ENCODE peak calls at places on chromosomes 13 and 19, in nine cellular contexts. U, Q, E, I, K, R, N, D and A are unnamed samples.

GRCh38 chr19:34120846-34121639 is 51.3 kb upstream of the LSM14A start:
- DNase-seq in N (peak; percentile 77), R (no peak), K (no peak), Q (no peak), E (peak; percentile 71), D (peak; percentile 56), I (peak; percentile 30), U (peak; percentile 65), A (peak; percentile 63)

GRCh38 chr19:39363909-39364457 is 21.8 kb downstream of the SAMD4B start:
- DNase-seq in E (peak; percentile 36), Q (no peak), I (no peak), D (no peak), N (no peak), K (peak; percentile 77), U (no peak), R (no peak), A (no peak)

GRCh38 chr19:43527860-43528622 is 1.0 kb upstream of the ETHE1 start:
- DNase-seq in K (peak; percentile 71), Q (no peak), R (no peak), U (no peak), E (peak; percentile 34), N (no peak), I (peak; percentile 6), D (no peak), A (peak; percentile 24)

GRCh38 chr13:65057986-65058385 is 2172.2 kb downstream of the PCDH9 start:
- DNase-seq in E (no peak), R (no peak), I (no peak), K (no peak), U (no peak), N (no peak), Q (no peak), D (no peak), A (no peak)

GRCh38 chr19:29680447-29680846 is 15.2 kb downstream of the PLEKHF1 start:
- DNase-seq in I (no peak), N (no peak), D (no peak), K (peak; percentile 85), U (no peak), E (no peak), R (no peak), Q (peak; percentile 92), A (peak; percentile 85)

GRCh38 chr19:10316229-10317044 is 622 bp upstream of the FDX2 start:
- DNase-seq in Q (no peak), U (no peak), N (no peak), K (no peak), E (no peak), D (no peak), R (no peak), I (no peak), A (no peak)

GRCh38 chr19:35986664-35987570 is 8.1 kb upstream of the SDHAF1 start:
- DNase-seq in E (no peak), K (peak; percentile 62), R (no peak), D (peak; percentile 71), I (no peak), U (no peak), N (peak; percentile 59), Q (no peak), A (peak; percentile 58)

GRCh38 chr13:21009036-21009435 is 52.4 kb downstream of the LATS2 start:
- DNase-seq in K (no peak), E (no peak), Q (no peak), U (no peak), N (no peak), I (no peak), R (no peak), D (no peak), A (no peak)

GRCh38 chr13:23470706-23471610 is 37.5 kb upstream of the SACS start:
- DNase-seq in E (no peak), K (no peak), R (no peak), Q (no peak), U (no peak), I (no peak), N (no peak), D (no peak), A (no peak)

GRCh38 chr19:37306383-37306963 is 64.4 kb upstream of the ZNF527 start:
- DNase-seq in D (no peak), N (no peak), E (no peak), U (no peak), Q (peak; percentile 73), R (no peak), K (peak; percentile 51), I (no peak), A (no peak)

GRCh38 chr13:51583875-51584730 is at the start of gene WDFY2:
- DNase-seq in R (peak; percentile 100), D (peak; percentile 99), E (peak; percentile 100), I (peak; percentile 99), K (peak; percentile 100), U (peak; percentile 100), N (peak; percentile 99), Q (peak; percentile 100), A (peak; percentile 100)

GRCh38 chr13:30454991-30455390 is 10.7 kb downstream of the HMGB1 start:
- DNase-seq in N (no peak), R (no peak), E (no peak), I (no peak), Q (no peak), K (no peak), D (no peak), U (no peak), A (no peak)

GRCh38 chr13:35617420-35617819 is 140.9 kb upstream of the MAB21L1 start:
- DNase-seq in N (no peak), E (no peak), U (no peak), Q (no peak), D (no peak), I (no peak), K (no peak), R (no peak), A (no peak)

GRCh38 chr13:50200988-50201387 is 185.7 kb downstream of the KCNRG start:
- DNase-seq in E (peak; percentile 11), I (no peak), D (no peak), K (no peak), N (no peak), Q (no peak), U (peak; percentile 63), R (no peak), A (no peak)

GRCh38 chr19:16527971-16528521 is 14.2 kb downstream of the CHERP start:
- DNase-seq in E (peak; percentile 32), Q (no peak), R (no peak), K (no peak), N (peak; percentile 31), U (peak; percentile 17), I (no peak), D (peak; percentile 63), A (peak; percentile 54)

GRCh38 chr19:21482863-21483276 is 22.5 kb upstream of the ZNF429 start:
- DNase-seq in K (peak; percentile 77), Q (peak; percentile 91), R (no peak), I (peak; percentile 90), D (peak; percentile 68), U (peak; percentile 13), E (peak; percentile 44), N (peak; percentile 12), A (peak; percentile 72)

GRCh38 chr19:34837262-34837661 is 64.2 kb upstream of the ZNF599 start:
- DNase-seq in E (no peak), I (no peak), N (no peak), U (peak; percentile 82), K (no peak), R (no peak), D (no peak), Q (no peak), A (no peak)

GRCh38 chr19:46112527-46112926 is 12.0 kb downstream of the IGFL3 start:
- DNase-seq in D (no peak), U (no peak), R (no peak), N (no peak), E (no peak), Q (no peak), I (no peak), K (no peak), A (no peak)

GRCh38 chr19:46113726-46114125 is 10.8 kb downstream of the IGFL3 start:
- DNase-seq in Q (no peak), K (no peak), E (no peak), I (no peak), D (no peak), N (no peak), R (no peak), U (no peak), A (no peak)

GRCh38 chr19:46115396-46116109 is 8.9 kb downstream of the IGFL3 start:
- DNase-seq in D (no peak), N (no peak), Q (no peak), E (peak; percentile 55), U (no peak), K (no peak), I (peak; percentile 64), R (peak; percentile 28), A (peak; percentile 43)

GRCh38 chr19:46118136-46118535 is 6.4 kb downstream of the IGFL3 start:
- DNase-seq in U (no peak), N (no peak), K (no peak), E (no peak), R (no peak), Q (no peak), I (no peak), D (no peak), A (no peak)

GRCh38 chr19:46116121-46116520 is 8.4 kb downstream of the IGFL3 start:
- DNase-seq in E (no peak), K (no peak), D (no peak), U (no peak), N (no peak), R (no peak), I (no peak), Q (no peak), A (no peak)
- TF ChIP-seq CTCF in E (no peak), K (no peak), D (no peak), U (no peak), N (no peak), R (no peak), I (no peak), Q (no peak), A (no peak)

DNA sequence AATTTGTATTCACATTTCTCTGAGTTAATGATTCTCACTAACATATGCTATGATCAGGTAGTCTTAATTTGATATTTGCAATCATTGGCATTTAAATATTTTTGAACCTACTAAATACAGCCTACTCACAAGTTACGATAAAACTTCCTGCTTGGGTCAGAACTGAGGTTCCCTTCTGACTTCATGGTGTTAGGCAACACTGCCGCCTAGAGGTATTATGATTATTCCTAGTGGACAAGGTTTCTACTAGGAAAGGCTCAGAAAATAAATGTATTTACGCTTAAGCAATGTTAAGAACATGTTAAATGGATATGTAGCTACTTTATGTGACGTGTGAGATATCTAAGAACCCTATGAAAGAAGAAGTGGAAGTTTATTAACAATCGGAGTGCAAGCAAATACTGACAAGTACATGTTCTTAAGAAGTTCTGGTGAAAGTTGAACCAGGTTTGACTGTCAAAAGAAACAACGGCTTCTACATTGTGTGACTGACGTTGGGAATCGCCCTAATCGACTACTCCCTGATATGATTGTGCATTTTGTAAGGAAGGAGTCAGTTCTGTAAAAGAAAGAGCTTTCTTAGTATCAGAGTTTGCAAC is 1395.8 kb downstream of the SLITRK5 start:
- DNase-seq in N (peak; percentile 39), I (no peak), Q (no peak), D (no peak), K (no peak), U (no peak), R (no peak), E (peak; percentile 8), A (peak; percentile 69)
- TF ChIP-seq CTCF in N (peak; percentile 43), I (peak; percentile 39), Q (peak; percentile 19), D (peak; percentile 83), K (peak; percentile 15), U (no peak), R (no peak), E (peak; percentile 4), A (peak; percentile 56)

GRCh38 chr19:6738726-6739389 is 622 bp upstream of the TRIP10 start:
- DNase-seq in N (no peak), E (peak; percentile 55), D (peak; percentile 64), U (no peak), K (peak; percentile 86), Q (peak; percentile 81), I (no peak), R (no peak), A (no peak)
- TF ChIP-seq CTCF in N (peak; percentile 16), E (no peak), D (no peak), U (no peak), K (no peak), Q (no peak), I (peak; percentile 54), R (no peak), A (no peak)

GRCh38 chr13:42895781-42896180 is 96.3 kb downstream of the EPSTI1 start:
- DNase-seq in N (no peak), R (no peak), D (no peak), K (peak; percentile 13), E (no peak), U (peak; percentile 10), I (no peak), Q (no peak), A (no peak)
- TF ChIP-seq CTCF in N (no peak), R (no peak), D (no peak), K (no peak), E (no peak), U (no peak), I (no peak), Q (no peak), A (no peak)